ENCODE peak calls at places on chromosome 14, in ten cellular contexts. N is RWPE2; E is AG09309; D is EL; J is stimulated activated CD4-positive, alpha-beta T cell treated with anti-CD3 and anti-CD28 coated beads, Interleukin-12 subunit alpha, Interleukin-12 subunit beta, amount 100 ng/mL, for 48 hours; Y is astrocyte; F is HEK293T; X is hippocampal formation; K is NCI-H748 treated with DMSO at 0.1 percent for 48 hours; B is left colon. I is an unnamed sample.

GRCh38 chr14:26252176-26252575 is 345.7 kb downstream of the NOVA1 start:
- DNase-seq in E (no peak), N (no peak), X (no peak), K (no peak), F (no peak), Y (no peak), B (no peak), J (no peak), D (no peak), I (no peak)

GRCh38 chr14:89866458-89866857 is 88.1 kb downstream of the EFCAB11 start:
- DNase-seq in X (no peak), K (no peak), D (no peak), F (no peak), N (no peak), E (no peak), Y (no peak), J (no peak), B (no peak), I (no peak)

GRCh38 chr14:60575008-60575407 is 66.1 kb downstream of the SIX6 start:
- DNase-seq in K (no peak), X (no peak), Y (no peak), B (no peak), N (no peak), F (no peak), D (no peak), E (no peak), J (no peak), I (no peak)

GRCh38 chr14:65834051-65834450 is 421.5 kb downstream of the FUT8 start:
- DNase-seq in J (no peak), K (no peak), F (no peak), N (no peak), D (no peak), Y (no peak), E (no peak), B (no peak), X (no peak), I (no peak)

GRCh38 chr14:93778453-93778852 is 9.8 kb downstream of the PRIMA1 start:
- DNase-seq in E (no peak), Y (no peak), X (no peak), N (no peak), D (no peak), J (no peak), K (no peak), F (no peak), B (no peak), I (no peak)

GRCh38 chr14:59274991-59275391 is 86.5 kb downstream of the DAAM1 start:
- DNase-seq in N (no peak), F (no peak), J (no peak), X (no peak), K (no peak), D (peak), E (no peak), Y (peak), B (peak), I (no peak)

GRCh38 chr14:85273099-85273677 is 256.8 kb upstream of the FLRT2 start:
- DNase-seq in Y (no peak), D (no peak), N (no peak), B (no peak), E (no peak), X (no peak), J (no peak), F (no peak), K (no peak), I (no peak)

GRCh38 chr14:100424504-100425453 is 101.6 kb downstream of the SLC25A47 start:
- DNase-seq in B (no peak), E (no peak), N (no peak), J (no peak), K (no peak), Y (no peak), D (no peak), X (no peak), F (no peak), I (no peak)

GRCh38 chr14:51554953-51555352 is 96.8 kb upstream of the FRMD6 start:
- DNase-seq in N (no peak), X (no peak), E (no peak), Y (no peak), B (no peak), F (no peak), J (no peak), D (peak), K (no peak), I (no peak)

GRCh38 chr14:105034314-105035039 is 13.6 kb upstream of the CDCA4 start:
- DNase-seq in N (no peak), Y (no peak), E (no peak), X (no peak), D (no peak), B (no peak), F (no peak), K (no peak), J (no peak), I (no peak)

GRCh38 chr14:105179191-105179590 is 1.9 kb downstream of the NUDT14 start:
- DNase-seq in Y (no peak), D (no peak), J (no peak), N (no peak), X (no peak), E (no peak), F (no peak), K (no peak), B (no peak), I (no peak)

GRCh38 chr14:51369814-51370213 is 129.8 kb downstream of the TMX1 start:
- DNase-seq in B (peak), N (no peak), J (peak), X (no peak), D (no peak), E (no peak), F (no peak), K (no peak), Y (no peak), I (no peak)

GRCh38 chr14:21415329-21415728 is 31.5 kb upstream of the SUPT16H start:
- DNase-seq in N (no peak), X (no peak), B (no peak), K (no peak), F (no peak), D (no peak), J (no peak), E (no peak), Y (no peak), I (no peak)

GRCh38 chr14:105287249-105288102 is 13.3 kb downstream of the BRF1 start:
- DNase-seq in Y (no peak), K (no peak), B (no peak), X (no peak), E (no peak), J (no peak), D (no peak), F (no peak), N (no peak), I (no peak)

GRCh38 chr14:76024211-76024907 is 38.8 kb downstream of the IFT43 start:
- DNase-seq in X (no peak), B (no peak), F (no peak), E (no peak), J (no peak), D (no peak), N (no peak), Y (no peak), K (no peak), I (no peak)

GRCh38 chr14:103284574-103285467 is 49.2 kb upstream of the EIF5 start:
- DNase-seq in F (no peak), X (no peak), D (peak), J (no peak), K (no peak), E (no peak), B (no peak), N (no peak), Y (no peak), I (no peak)

GRCh38 chr14:91352696-91353692 is 64.6 kb downstream of the CCDC88C start:
- DNase-seq in K (no peak), J (no peak), Y (no peak), X (no peak), B (no peak), D (no peak), E (no peak), F (no peak), N (peak), I (no peak)

GRCh38 chr14:28676481-28676880 is 90.1 kb upstream of the FOXG1 start:
- DNase-seq in X (no peak), J (no peak), D (peak), B (no peak), Y (peak), N (no peak), E (no peak), F (no peak), K (no peak), I (no peak)

GRCh38 chr14:22303589-22304195 is 285.3 kb downstream of the DAD1 start:
- DNase-seq in K (peak), B (no peak), N (no peak), F (no peak), Y (no peak), D (no peak), X (no peak), E (no peak), J (no peak), I (no peak)

GRCh38 chr14:45976001-45976400 is 675.6 kb downstream of the RPL10L start:
- DNase-seq in F (no peak), Y (no peak), K (no peak), E (no peak), X (no peak), B (no peak), D (no peak), N (no peak), J (no peak), I (no peak)

GRCh38 chr14:23055621-23056256 is 1.6 kb downstream of the CDH24 start:
- DNase-seq in X (no peak), F (no peak), Y (no peak), K (no peak), B (no peak), E (no peak), N (peak), J (no peak), D (peak), I (no peak)

GRCh38 chr14:92945959-92946846 is 23.3 kb downstream of the CHGA start:
- DNase-seq in K (no peak), X (no peak), F (no peak), E (no peak), J (no peak), D (peak), Y (peak), N (peak), B (peak), I (no peak)

GRCh38 chr14:66939409-66939808 is 249.8 kb upstream of the GARIN2 start:
- DNase-seq in B (no peak), F (no peak), X (no peak), K (no peak), D (no peak), Y (no peak), J (no peak), N (no peak), E (no peak), I (no peak)

GRCh38 chr14:28656704-28657255 is 109.8 kb upstream of the FOXG1 start:
- DNase-seq in B (no peak), N (no peak), Y (peak), F (no peak), E (no peak), J (no peak), X (no peak), K (peak), D (no peak), I (no peak)

GRCh38 chr14:101372494-101372813 is 188.8 kb upstream of the DIO3 start:
- DNase-seq in N (peak), F (no peak), K (no peak), Y (no peak), B (no peak), E (no peak), D (no peak), J (no peak), X (no peak), I (no peak)

GRCh38 chr14:73752297-73752992 is 38.3 kb upstream of the PNMA1 start:
- DNase-seq in J (no peak), N (peak), E (peak), K (no peak), F (no peak), B (peak), D (peak), X (peak), Y (peak), I (peak)

GRCh38 chr14:94748667-94749347 is 21.1 kb downstream of the GSC start:
- DNase-seq in N (no peak), J (no peak), E (no peak), D (peak), X (no peak), F (peak), K (peak), B (peak), Y (no peak), I (no peak)

GRCh38 chr14:66379116-66379515 is 107.1 kb upstream of the CCDC196 start:
- DNase-seq in X (no peak), D (no peak), B (no peak), Y (peak), E (no peak), F (no peak), K (no peak), N (peak), J (no peak), I (no peak)

GRCh38 chr14:51240804-51241380 is 845 bp downstream of the TMX1 start:
- DNase-seq in Y (no peak), E (no peak), B (no peak), D (no peak), K (no peak), X (no peak), F (no peak), J (no peak), N (no peak), I (no peak)

GRCh38 chr14:78968249-78968648 is 798.1 kb downstream of the NRXN3 start:
- DNase-seq in F (no peak), B (no peak), K (no peak), Y (no peak), X (no peak), J (no peak), E (no peak), D (peak), N (no peak), I (no peak)

GRCh38 chr14:26415618-26416123 is 182.2 kb downstream of the NOVA1 start:
- DNase-seq in B (peak), N (no peak), J (no peak), F (no peak), Y (no peak), K (no peak), E (no peak), D (no peak), X (peak), I (no peak)

GRCh38 chr14:72523397-72524157 is 370.3 kb downstream of the DPF3 start:
- DNase-seq in E (peak), J (no peak), F (no peak), X (no peak), D (no peak), B (no peak), K (no peak), Y (no peak), N (no peak), I (no peak)

GRCh38 chr14:61839452-61839851 is 77.2 kb downstream of the SNAPC1 start:
- DNase-seq in X (no peak), N (no peak), B (no peak), K (no peak), J (no peak), D (peak), F (no peak), E (peak), Y (peak), I (no peak)

GRCh38 chr14:99562848-99563748 is 40.9 kb downstream of the CCDC85C start:
- DNase-seq in J (no peak), Y (peak), D (no peak), F (peak), K (peak), B (peak), X (peak), E (no peak), N (peak), I (no peak)

GRCh38 chr14:25394356-25394755 is 344.4 kb upstream of the STXBP6 start:
- DNase-seq in D (no peak), Y (no peak), X (no peak), B (no peak), N (no peak), J (no peak), F (no peak), K (no peak), E (no peak), I (no peak)

GRCh38 chr14:104895786-104896642 is 28.7 kb upstream of the PLD4 start:
- DNase-seq in F (no peak), J (no peak), D (no peak), N (no peak), Y (no peak), E (no peak), K (peak), B (no peak), X (no peak), I (no peak)

GRCh38 chr14:45891417-45892080 is 638.5 kb upstream of the MIS18BP1 start:
- DNase-seq in K (peak), D (no peak), E (no peak), X (no peak), Y (no peak), B (peak), J (no peak), F (peak), N (peak), I (no peak)

GRCh38 chr14:68789798-68790655 is 2.8 kb downstream of the ZFP36L1 start:
- DNase-seq in D (peak), E (no peak), F (no peak), B (peak), K (no peak), J (no peak), N (peak), X (no peak), Y (no peak), I (no peak)

I was measured in stimulated activated naive CD4-positive, alpha-beta T cell treated with Interleukin-2 at 50 U/mL for 16 hours.